ENCODE peak calls at places on chromosomes 3 and 15, in eight cellular contexts. One of them, this sample, is unnamed.

GRCh38 chr15:34850121-34850520 is 54.8 kb upstream of the ACTC1 start:
- DNase-seq in SW480: no peak
- DNase-seq in HT-29: no peak
- DNase-seq in GM20000: no peak
- DNase-seq in endothelial cell: no peak
- DNase-seq in NCI-H345: peak; percentile 3
- DNase-seq in effector memory CD4-positive, alpha-beta T cell: no peak
- DNase-seq in foreskin fibroblast: no peak
- DNase-seq in this sample: no peak

GRCh38 chr3:157531771-157532170 is 28.6 kb upstream of the VEPH1 start:
- DNase-seq in SW480: no peak
- DNase-seq in foreskin fibroblast: no peak
- DNase-seq in NCI-H345: no peak
- DNase-seq in GM20000: no peak
- DNase-seq in effector memory CD4-positive, alpha-beta T cell: no peak
- DNase-seq in endothelial cell: no peak
- DNase-seq in HT-29: no peak
- DNase-seq in this sample: no peak

GRCh38 chr15:97235285-97235985 is 725.1 kb upstream of the ARRDC4 start:
- DNase-seq in NCI-H345: peak; percentile 52
- DNase-seq in SW480: peak; percentile 46
- DNase-seq in HT-29: peak; percentile 79
- DNase-seq in foreskin fibroblast: peak; percentile 25
- DNase-seq in effector memory CD4-positive, alpha-beta T cell: no peak
- DNase-seq in endothelial cell: peak; percentile 68
- DNase-seq in GM20000: peak; percentile 31
- DNase-seq in this sample: peak; percentile 58

GRCh38 chr15:49428392-49429095 is 5.5 kb downstream of the FGF7 start:
- DNase-seq in effector memory CD4-positive, alpha-beta T cell: no peak
- DNase-seq in SW480: no peak
- DNase-seq in endothelial cell: no peak
- DNase-seq in NCI-H345: no peak
- DNase-seq in foreskin fibroblast: peak; percentile 67
- DNase-seq in GM20000: no peak
- DNase-seq in HT-29: no peak
- DNase-seq in this sample: no peak

GRCh38 chr15:49383266-49383665 is 39.8 kb upstream of the FGF7 start:
- DNase-seq in endothelial cell: no peak
- DNase-seq in effector memory CD4-positive, alpha-beta T cell: no peak
- DNase-seq in HT-29: no peak
- DNase-seq in SW480: no peak
- DNase-seq in GM20000: no peak
- DNase-seq in NCI-H345: no peak
- DNase-seq in foreskin fibroblast: peak; percentile 14
- DNase-seq in this sample: peak; percentile 51

GRCh38 chr15:62059108-62059817 is 984 bp downstream of the VPS13C start:
- DNase-seq in NCI-H345: no peak
- DNase-seq in endothelial cell: no peak
- DNase-seq in effector memory CD4-positive, alpha-beta T cell: no peak
- DNase-seq in HT-29: peak; percentile 49
- DNase-seq in SW480: no peak
- DNase-seq in GM20000: no peak
- DNase-seq in foreskin fibroblast: no peak
- DNase-seq in this sample: peak; percentile 31

GRCh38 chr15:98597666-98598065 is 50.7 kb upstream of the IGF1R start:
- DNase-seq in NCI-H345: no peak
- DNase-seq in foreskin fibroblast: no peak
- DNase-seq in HT-29: no peak
- DNase-seq in effector memory CD4-positive, alpha-beta T cell: no peak
- DNase-seq in endothelial cell: no peak
- DNase-seq in SW480: no peak
- DNase-seq in GM20000: no peak
- DNase-seq in this sample: no peak

GRCh38 chr15:82532991-82533481 is 7.2 kb downstream of the RPS17 start:
- DNase-seq in effector memory CD4-positive, alpha-beta T cell: no peak
- DNase-seq in HT-29: no peak
- DNase-seq in SW480: no peak
- DNase-seq in foreskin fibroblast: no peak
- DNase-seq in GM20000: no peak
- DNase-seq in endothelial cell: no peak
- DNase-seq in NCI-H345: no peak
- DNase-seq in this sample: no peak

GRCh38 chr15:40448354-40448753 is 7.6 kb downstream of the BAHD1 start:
- DNase-seq in endothelial cell: no peak
- DNase-seq in foreskin fibroblast: no peak
- DNase-seq in effector memory CD4-positive, alpha-beta T cell: no peak
- DNase-seq in NCI-H345: no peak
- DNase-seq in GM20000: no peak
- DNase-seq in SW480: no peak
- DNase-seq in HT-29: no peak
- DNase-seq in this sample: no peak

GRCh38 chr15:89356634-89357298 is 22.1 kb upstream of the POLG start:
- DNase-seq in endothelial cell: no peak
- DNase-seq in HT-29: peak; percentile 63
- DNase-seq in foreskin fibroblast: peak; percentile 20
- DNase-seq in effector memory CD4-positive, alpha-beta T cell: no peak
- DNase-seq in SW480: peak; percentile 28
- DNase-seq in GM20000: peak; percentile 30
- DNase-seq in NCI-H345: peak; percentile 28
- DNase-seq in this sample: peak; percentile 25

GRCh38 chr3:11576453-11576852 is 67.3 kb downstream of the VGLL4 start:
- DNase-seq in GM20000: no peak
- DNase-seq in NCI-H345: no peak
- DNase-seq in effector memory CD4-positive, alpha-beta T cell: no peak
- DNase-seq in endothelial cell: no peak
- DNase-seq in SW480: no peak
- DNase-seq in HT-29: no peak
- DNase-seq in foreskin fibroblast: no peak
- DNase-seq in this sample: no peak

GRCh38 chr3:13617097-13617738 is 68.3 kb downstream of the FBLN2 start:
- DNase-seq in endothelial cell: no peak
- DNase-seq in foreskin fibroblast: no peak
- DNase-seq in SW480: no peak
- DNase-seq in effector memory CD4-positive, alpha-beta T cell: no peak
- DNase-seq in HT-29: no peak
- DNase-seq in NCI-H345: no peak
- DNase-seq in GM20000: no peak
- DNase-seq in this sample: no peak

GRCh38 chr15:88586401-88587162 is 34.6 kb upstream of the AEN start:
- DNase-seq in GM20000: no peak
- DNase-seq in effector memory CD4-positive, alpha-beta T cell: no peak
- DNase-seq in NCI-H345: no peak
- DNase-seq in foreskin fibroblast: no peak
- DNase-seq in SW480: no peak
- DNase-seq in HT-29: no peak
- DNase-seq in endothelial cell: no peak
- DNase-seq in this sample: no peak

GRCh38 chr15:70271422-70272088 is 173.8 kb upstream of the TLE3 start:
- DNase-seq in NCI-H345: peak; percentile 16
- DNase-seq in effector memory CD4-positive, alpha-beta T cell: no peak
- DNase-seq in SW480: peak; percentile 76
- DNase-seq in endothelial cell: no peak
- DNase-seq in HT-29: peak; percentile 69
- DNase-seq in GM20000: no peak
- DNase-seq in foreskin fibroblast: peak; percentile 92
- DNase-seq in this sample: no peak

GRCh38 chr3:59108091-59108815 is 58.4 kb upstream of the CFAP20DC start:
- DNase-seq in endothelial cell: no peak
- DNase-seq in effector memory CD4-positive, alpha-beta T cell: no peak
- DNase-seq in GM20000: no peak
- DNase-seq in SW480: no peak
- DNase-seq in NCI-H345: no peak
- DNase-seq in foreskin fibroblast: peak; percentile 44
- DNase-seq in HT-29: no peak
- DNase-seq in this sample: no peak

GRCh38 chr15:100999369-100999768 is 80.2 kb downstream of the LRRK1 start:
- DNase-seq in HT-29: no peak
- DNase-seq in foreskin fibroblast: peak; percentile 29
- DNase-seq in SW480: no peak
- DNase-seq in NCI-H345: no peak
- DNase-seq in effector memory CD4-positive, alpha-beta T cell: no peak
- DNase-seq in GM20000: no peak
- DNase-seq in endothelial cell: no peak
- DNase-seq in this sample: no peak

GRCh38 chr3:111923821-111924220 is 55.0 kb upstream of the ABHD10 start:
- DNase-seq in SW480: peak; percentile 53
- DNase-seq in GM20000: no peak
- DNase-seq in endothelial cell: no peak
- DNase-seq in effector memory CD4-positive, alpha-beta T cell: no peak
- DNase-seq in NCI-H345: no peak
- DNase-seq in HT-29: no peak
- DNase-seq in foreskin fibroblast: no peak
- DNase-seq in this sample: no peak

GRCh38 chr3:17759901-17760300 is 17.5 kb upstream of the TBC1D5 start:
- DNase-seq in NCI-H345: no peak
- DNase-seq in HT-29: no peak
- DNase-seq in foreskin fibroblast: no peak
- DNase-seq in GM20000: no peak
- DNase-seq in SW480: no peak
- DNase-seq in endothelial cell: no peak
- DNase-seq in effector memory CD4-positive, alpha-beta T cell: no peak
- DNase-seq in this sample: no peak

GRCh38 chr3:114035146-114035545 is 21.2 kb downstream of the CCDC191 start:
- DNase-seq in endothelial cell: no peak
- DNase-seq in SW480: no peak
- DNase-seq in foreskin fibroblast: no peak
- DNase-seq in effector memory CD4-positive, alpha-beta T cell: no peak
- DNase-seq in NCI-H345: no peak
- DNase-seq in GM20000: no peak
- DNase-seq in HT-29: no peak
- DNase-seq in this sample: no peak

GRCh38 chr15:35252351-35252865 is 167.3 kb upstream of the NANOGP8 start:
- DNase-seq in NCI-H345: no peak
- DNase-seq in SW480: no peak
- DNase-seq in HT-29: no peak
- DNase-seq in endothelial cell: no peak
- DNase-seq in GM20000: no peak
- DNase-seq in foreskin fibroblast: no peak
- DNase-seq in effector memory CD4-positive, alpha-beta T cell: no peak
- DNase-seq in this sample: no peak

GRCh38 chr3:49389297-49389696 is 22.5 kb downstream of the RHOA start:
- DNase-seq in HT-29: no peak
- DNase-seq in endothelial cell: no peak
- DNase-seq in foreskin fibroblast: no peak
- DNase-seq in GM20000: no peak
- DNase-seq in effector memory CD4-positive, alpha-beta T cell: no peak
- DNase-seq in NCI-H345: no peak
- DNase-seq in SW480: no peak
- DNase-seq in this sample: no peak

GRCh38 chr15:31004220-31004733 is 12.8 kb upstream of the MTMR10 start:
- DNase-seq in effector memory CD4-positive, alpha-beta T cell: no peak
- DNase-seq in endothelial cell: peak; percentile 14
- DNase-seq in foreskin fibroblast: no peak
- DNase-seq in GM20000: peak; percentile 75
- DNase-seq in NCI-H345: no peak
- DNase-seq in SW480: peak; percentile 7
- DNase-seq in HT-29: no peak
- DNase-seq in this sample: peak; percentile 99

GRCh38 chr3:186143280-186143679 is 34.4 kb upstream of the ETV5 start:
- DNase-seq in HT-29: no peak
- DNase-seq in endothelial cell: no peak
- DNase-seq in effector memory CD4-positive, alpha-beta T cell: no peak
- DNase-seq in NCI-H345: no peak
- DNase-seq in foreskin fibroblast: no peak
- DNase-seq in GM20000: no peak
- DNase-seq in SW480: no peak
- DNase-seq in this sample: no peak

GRCh38 chr3:66836363-66837152 is 161.5 kb upstream of the KBTBD8 start:
- DNase-seq in NCI-H345: no peak
- DNase-seq in HT-29: no peak
- DNase-seq in endothelial cell: no peak
- DNase-seq in SW480: peak; percentile 29
- DNase-seq in foreskin fibroblast: no peak
- DNase-seq in GM20000: no peak
- DNase-seq in effector memory CD4-positive, alpha-beta T cell: no peak
- DNase-seq in this sample: no peak

GRCh38 chr3:115912372-115912771 is 289.1 kb downstream of the GAP43 start:
- DNase-seq in effector memory CD4-positive, alpha-beta T cell: no peak
- DNase-seq in SW480: no peak
- DNase-seq in endothelial cell: no peak
- DNase-seq in GM20000: no peak
- DNase-seq in HT-29: no peak
- DNase-seq in foreskin fibroblast: peak; percentile 11
- DNase-seq in NCI-H345: no peak
- DNase-seq in this sample: no peak

GRCh38 chr15:66733976-66734375 is 31.9 kb downstream of the SMAD6 start:
- DNase-seq in foreskin fibroblast: no peak
- DNase-seq in endothelial cell: no peak
- DNase-seq in HT-29: no peak
- DNase-seq in NCI-H345: no peak
- DNase-seq in SW480: no peak
- DNase-seq in GM20000: no peak
- DNase-seq in effector memory CD4-positive, alpha-beta T cell: no peak
- DNase-seq in this sample: no peak

GRCh38 chr3:170511371-170511770 is 74.5 kb downstream of the SLC7A14 start:
- DNase-seq in HT-29: peak; percentile 54
- DNase-seq in GM20000: no peak
- DNase-seq in SW480: peak; percentile 54
- DNase-seq in foreskin fibroblast: no peak
- DNase-seq in endothelial cell: no peak
- DNase-seq in NCI-H345: no peak
- DNase-seq in effector memory CD4-positive, alpha-beta T cell: no peak
- DNase-seq in this sample: no peak

GRCh38 chr3:184186184-184186901 is at the start of gene ABCF3:
- DNase-seq in NCI-H345: no peak
- DNase-seq in SW480: peak; percentile 35
- DNase-seq in foreskin fibroblast: no peak
- DNase-seq in GM20000: no peak
- DNase-seq in HT-29: peak; percentile 11
- DNase-seq in endothelial cell: no peak
- DNase-seq in effector memory CD4-positive, alpha-beta T cell: no peak
- DNase-seq in this sample: no peak

GRCh38 chr3:17039579-17039978 is 154.8 kb downstream of the PLCL2 start:
- DNase-seq in SW480: peak; percentile 69
- DNase-seq in GM20000: no peak
- DNase-seq in effector memory CD4-positive, alpha-beta T cell: no peak
- DNase-seq in HT-29: peak; percentile 72
- DNase-seq in NCI-H345: no peak
- DNase-seq in foreskin fibroblast: peak; percentile 73
- DNase-seq in endothelial cell: no peak
- DNase-seq in this sample: no peak

GRCh38 chr15:31304736-31305365 is 21.8 kb upstream of the KLF13 start:
- DNase-seq in HT-29: peak; percentile 53
- DNase-seq in endothelial cell: no peak
- DNase-seq in SW480: no peak
- DNase-seq in foreskin fibroblast: no peak
- DNase-seq in NCI-H345: peak; percentile 65
- DNase-seq in GM20000: peak; percentile 3
- DNase-seq in effector memory CD4-positive, alpha-beta T cell: no peak
- DNase-seq in this sample: no peak